ENCODE peak calls at places on chromosomes 6 and 20, in six cellular contexts. N is stimulated activated naive CD8-positive, alpha-beta T cell treated with anti-CD3 and anti-CD28 coated beads, Interleukin-15, amount 100 ng/mL, for 72 hours; G is central memory CD4-positive, alpha-beta T cell; R is HuH-7; D is mesendoderm; C is erythroblast. W is an unnamed sample.

GRCh38 chr20:4925842-4926530 is 75.3 kb downstream of the SLC23A2 start:
- DNase-seq in N (no peak), G (no peak), R (no peak), D (no peak), C (no peak), W (no peak)

GRCh38 chr6:53527249-53527765 is 17.6 kb downstream of the GCLC start:
- DNase-seq in N (no peak), G (no peak), R (no peak), D (peak; percentile 11), C (no peak), W (no peak)

GRCh38 chr20:43459022-43459942 is 1.6 kb downstream of the SRSF6 start:
- DNase-seq in N (no peak), G (peak; percentile 8), R (no peak), D (peak; percentile 40), C (peak; percentile 66), W (peak; percentile 54)

GRCh38 chr20:40954521-40955165 is 74.0 kb upstream of the TOP1 start:
- DNase-seq in N (no peak), G (no peak), R (no peak), D (no peak), C (no peak), W (no peak)

GRCh38 chr6:74853991-74854390 is 351.9 kb downstream of the COL12A1 start:
- DNase-seq in N (no peak), G (no peak), R (no peak), D (no peak), C (no peak), W (no peak)

GRCh38 chr20:64234291-64234791 is 21.2 kb upstream of the PCMTD2 start:
- DNase-seq in N (no peak), G (no peak), R (no peak), D (no peak), C (no peak), W (no peak)

GRCh38 chr20:10619427-10619826 is 54.4 kb downstream of the JAG1 start:
- DNase-seq in N (no peak), G (no peak), R (no peak), D (peak; percentile 92), C (no peak), W (no peak)

GRCh38 chr6:63660737-63661136 is 25.1 kb downstream of the PHF3 start:
- DNase-seq in N (no peak), G (no peak), R (no peak), D (peak; percentile 47), C (peak; percentile 9), W (no peak)

GRCh38 chr6:109010703-109011102 is 83.9 kb downstream of the SESN1 start:
- DNase-seq in N (no peak), G (no peak), R (peak; percentile 37), D (no peak), C (peak; percentile 47), W (no peak)

GRCh38 chr6:79612918-79613317 is 18.2 kb upstream of the SH3BGRL2 start:
- DNase-seq in N (no peak), G (no peak), R (no peak), D (no peak), C (no peak), W (no peak)

GRCh38 chr6:63245908-63246307 is 34.6 kb downstream of the FKBP1C start:
- DNase-seq in N (no peak), G (no peak), R (no peak), D (no peak), C (peak; percentile 4), W (no peak)

GRCh38 chr6:133609404-133610270 is 279.3 kb upstream of the TCF21 start:
- DNase-seq in N (no peak), G (no peak), R (no peak), D (no peak), C (no peak), W (no peak)

GRCh38 chr20:4181956-4182945 is 166.9 kb upstream of the RNF24 start:
- DNase-seq in N (no peak), G (no peak), R (no peak), D (no peak), C (no peak), W (no peak)

GRCh38 chr20:46331612-46332361 is 23.5 kb upstream of the CDH22 start:
- DNase-seq in N (no peak), G (no peak), R (no peak), D (no peak), C (no peak), W (no peak)

GRCh38 chr6:50795574-50795973 is 23.1 kb upstream of the TFAP2B start:
- DNase-seq in N (no peak), G (no peak), R (no peak), D (no peak), C (no peak), W (no peak)

GRCh38 chr6:34465551-34466241 is at the start of gene PACSIN1:
- DNase-seq in N (no peak), G (no peak), R (no peak), D (peak; percentile 70), C (peak; percentile 20), W (no peak)

GRCh38 chr20:4325548-4326187 is 310.3 kb upstream of the RNF24 start:
- DNase-seq in N (no peak), G (no peak), R (no peak), D (no peak), C (no peak), W (no peak)

GRCh38 chr6:138293428-138293827 is 75.1 kb upstream of the PBOV1 start:
- DNase-seq in N (no peak), G (no peak), R (no peak), D (no peak), C (no peak), W (no peak)

GRCh38 chr20:61569836-61570235 is 317.8 kb downstream of the CDH4 start:
- DNase-seq in N (no peak), G (no peak), R (no peak), D (no peak), C (no peak), W (no peak)

GRCh38 chr20:38224534-38224933 is 36.0 kb downstream of the KIAA1755 start:
- DNase-seq in N (no peak), G (no peak), R (no peak), D (no peak), C (no peak), W (no peak)